ENCODE peak calls at places on chromosomes 4 and X, in nine cellular contexts. P, Z, M, V, J, R, U, D and H are unnamed samples.

GRCh38 chrX:68685722-68686683 is 38.5 kb downstream of the STARD8 start:
- DNase-seq in P (peak), R (no peak), M (peak), Z (peak), U (peak), V (peak), D (peak), J (peak), H (no peak)

GRCh38 chrX:1323315-1323714 is 13.3 kb upstream of the IL3RA start:
- DNase-seq in P (no peak), V (peak), D (no peak), Z (peak), R (no peak), U (no peak), M (no peak), J (peak), H (no peak)

GRCh38 chr4:10639664-10640063 is 44.9 kb downstream of the CLNK start:
- DNase-seq in P (no peak), V (no peak), Z (no peak), M (peak), R (no peak), J (no peak), D (no peak), U (no peak), H (no peak)

GRCh38 chrX:16320765-16321355 is 153.6 kb downstream of the MAGEB17 start:
- DNase-seq in P (no peak), J (no peak), U (peak), D (peak), Z (no peak), R (no peak), M (peak), V (no peak), H (no peak)

GRCh38 chrX:2503591-2504500 is 3.1 kb upstream of the DHRSX start:
- DNase-seq in R (no peak), U (no peak), D (no peak), M (no peak), Z (no peak), J (no peak), P (no peak), V (no peak), H (peak)

GRCh38 chrX:124736553-124737240 is 390.3 kb downstream of the SH2D1A start:
- DNase-seq in Z (no peak), M (no peak), J (no peak), U (no peak), V (peak), D (no peak), R (no peak), P (no peak), H (peak)

GRCh38 chrX:152927858-152928760 is 30.2 kb downstream of the ZNF185 start:
- DNase-seq in V (no peak), J (no peak), U (no peak), D (no peak), M (no peak), Z (no peak), R (no peak), P (no peak), H (no peak)

GRCh38 chr4:89295415-89295927 is 12.1 kb downstream of the GPRIN3 start:
- DNase-seq in U (no peak), D (no peak), P (no peak), M (no peak), Z (no peak), V (no peak), J (no peak), R (no peak), H (no peak)

GRCh38 chrX:91279479-91279878 is 155.2 kb upstream of the PABPC5 start:
- DNase-seq in D (no peak), P (no peak), V (no peak), U (no peak), M (no peak), J (no peak), Z (no peak), R (no peak), H (no peak)

GRCh38 chrX:32673193-32673592 is 538.2 kb downstream of the DMD start:
- DNase-seq in M (peak), R (no peak), P (no peak), Z (no peak), J (no peak), D (no peak), U (peak), V (no peak), H (no peak)

GRCh38 chrX:12139934-12140611 is 1.8 kb downstream of the FRMPD4 start:
- DNase-seq in P (no peak), M (peak), U (no peak), D (no peak), V (no peak), Z (no peak), R (no peak), J (no peak), H (no peak)

GRCh38 chr4:38782452-38783108 is at the start of gene TLR10:
- DNase-seq in V (peak), J (no peak), Z (no peak), R (no peak), M (peak), D (peak), P (peak), U (peak), H (no peak)

GRCh38 chrX:23634181-23634580 is 33.1 kb upstream of the PRDX4 start:
- DNase-seq in V (no peak), R (no peak), M (no peak), P (no peak), J (no peak), Z (no peak), D (no peak), U (peak), H (no peak)
- TF ChIP-seq CTCF in V (no peak), R (peak), M (peak), P (no peak), J (no peak), Z (no peak), D (peak), U (peak), H (no peak)

DNA sequence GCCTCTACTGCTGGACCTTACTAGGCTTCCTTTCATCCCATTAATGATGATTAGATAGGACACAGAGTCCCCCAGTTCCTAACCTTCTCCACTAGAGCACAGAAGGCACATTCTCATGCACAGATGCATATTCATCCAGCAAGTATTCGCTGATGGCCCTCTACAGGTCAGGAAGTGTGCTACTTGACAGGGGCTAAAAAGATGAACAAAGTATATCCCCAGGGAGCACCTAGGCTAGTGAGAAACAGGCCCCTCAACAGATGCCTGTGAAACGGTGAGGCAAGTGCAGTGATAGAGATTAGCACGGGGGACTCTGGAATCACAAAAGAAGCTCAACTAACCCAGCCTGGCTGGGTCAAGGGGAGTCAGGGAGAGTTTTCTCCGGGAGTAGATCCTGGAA is 95.8 kb downstream of the MGST2 start:
- DNase-seq in M (peak), U (no peak), J (no peak), Z (no peak), D (peak), R (no peak), V (no peak), P (no peak), H (peak)
- TF ChIP-seq CTCF in M (peak), U (peak), J (peak), Z (peak), D (peak), R (peak), V (peak), P (no peak), H (no peak)

GRCh38 chr4:26242451-26242850 is 78.4 kb upstream of the RBPJ start:
- DNase-seq in M (peak), R (no peak), Z (no peak), U (no peak), D (peak), J (no peak), P (no peak), V (no peak), H (no peak)

GRCh38 chr4:26239796-26240195 is 81.0 kb upstream of the RBPJ start:
- DNase-seq in Z (no peak), U (no peak), J (no peak), V (no peak), P (no peak), M (no peak), D (no peak), R (no peak), H (no peak)

GRCh38 chr4:26237916-26238315 is 82.9 kb upstream of the RBPJ start:
- DNase-seq in D (no peak), U (no peak), J (no peak), V (no peak), P (no peak), M (no peak), R (no peak), Z (no peak), H (no peak)

GRCh38 chr4:26238426-26238781 is 82.4 kb upstream of the RBPJ start:
- DNase-seq in J (no peak), P (no peak), D (no peak), Z (no peak), M (no peak), V (no peak), U (no peak), R (no peak), H (no peak)

GRCh38 chr4:26238782-26239647 is 81.8 kb upstream of the RBPJ start:
- DNase-seq in R (no peak), J (no peak), M (peak), U (peak), D (peak), V (no peak), Z (no peak), P (no peak), H (no peak)
- TF ChIP-seq CTCF in R (no peak), J (no peak), M (no peak), U (no peak), D (no peak), V (no peak), Z (no peak), P (no peak), H (no peak)

GRCh38 chr4:72283357-72283756 is 251.6 kb downstream of the NPFFR2 start:
- DNase-seq in J (no peak), Z (no peak), U (no peak), R (no peak), P (no peak), M (no peak), V (no peak), D (no peak), H (no peak)
- TF ChIP-seq CTCF in J (no peak), Z (no peak), U (no peak), R (no peak), P (no peak), M (no peak), V (no peak), D (no peak), H (no peak)

DNA sequence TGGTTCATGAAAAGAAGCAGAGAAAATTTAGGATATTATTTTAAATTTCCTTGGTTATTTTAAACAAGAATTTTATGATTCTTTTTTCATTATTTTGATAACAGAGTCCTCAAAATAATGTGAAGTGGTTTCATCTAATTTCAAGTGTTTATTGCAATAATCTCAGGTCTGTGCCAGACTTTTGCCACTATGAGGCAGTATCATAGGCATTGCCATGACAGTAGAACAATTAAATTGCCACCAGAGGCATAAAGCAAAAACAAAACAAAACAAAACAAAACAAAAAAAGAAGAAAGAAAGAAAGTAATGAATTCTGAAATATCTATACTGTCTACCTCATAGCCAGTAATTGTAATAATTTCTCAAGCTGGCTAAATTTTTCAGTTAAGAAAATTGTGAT is 739.2 kb downstream of the KCTD8 start:
- DNase-seq in J (no peak), V (no peak), D (no peak), M (no peak), R (no peak), U (no peak), P (no peak), Z (no peak), H (no peak)
- TF ChIP-seq CTCF in J (no peak), V (no peak), D (no peak), M (no peak), R (no peak), U (no peak), P (no peak), Z (no peak), H (no peak)

GRCh38 chr4:77344784-77345183 is 187.8 kb downstream of the CCNG2 start:
- DNase-seq in U (no peak), P (no peak), J (no peak), R (no peak), D (no peak), Z (no peak), M (no peak), V (no peak), H (no peak)

GRCh38 chr4:77349796-77350195 is 192.8 kb downstream of the CCNG2 start:
- DNase-seq in R (no peak), Z (no peak), M (no peak), P (no peak), U (no peak), V (no peak), D (no peak), J (no peak), H (no peak)

GRCh38 chr4:77349361-77349760 is 192.4 kb downstream of the CCNG2 start:
- DNase-seq in V (no peak), D (no peak), M (no peak), R (no peak), U (no peak), P (no peak), J (no peak), Z (no peak), H (no peak)

GRCh38 chr4:77348815-77349214 is 191.8 kb downstream of the CCNG2 start:
- DNase-seq in D (no peak), P (no peak), Z (no peak), R (no peak), M (no peak), V (no peak), J (no peak), U (no peak), H (no peak)

GRCh38 chr4:77347341-77347740 is 190.3 kb downstream of the CCNG2 start:
- DNase-seq in Z (no peak), R (no peak), D (no peak), V (no peak), P (no peak), M (no peak), J (no peak), U (no peak), H (no peak)
- TF ChIP-seq CTCF in Z (no peak), R (no peak), D (no peak), V (no peak), P (no peak), M (no peak), J (no peak), U (no peak), H (no peak)